ENCODE peak calls at places on chromosomes 13 and 19, in five cellular contexts. P, J, R, U and Q are unnamed samples.

GRCh38 chr13:64007334-64007733 is 2591.7 kb upstream of the PCDH20 start:
- DNase-seq in P (no peak), J (peak; percentile 35), R (no peak), U (no peak), Q (peak; percentile 20)

GRCh38 chr19:19171821-19172532 is 1.9 kb upstream of the MEF2B start:
- DNase-seq in R (peak; percentile 77), P (no peak), J (peak; percentile 78), U (no peak), Q (no peak)

GRCh38 chr19:45863840-45864628 is at the start of gene FOXA3:
- DNase-seq in P (peak; percentile 87), J (peak; percentile 17), U (peak; percentile 32), R (peak; percentile 24), Q (no peak)

GRCh38 chr13:93227906-93228801 is 1.5 kb downstream of the GPC6 start:
- DNase-seq in J (peak; percentile 87), R (peak; percentile 91), U (no peak), P (peak; percentile 89), Q (peak; percentile 84)

GRCh38 chr13:72163671-72164070 is 296.7 kb upstream of the DACH1 start:
- DNase-seq in U (no peak), J (no peak), P (no peak), R (no peak), Q (peak; percentile 31)

GRCh38 chr13:77230560-77230959 is 96.3 kb downstream of the MYCBP2 start:
- DNase-seq in P (no peak), R (no peak), U (no peak), J (no peak), Q (no peak)

GRCh38 chr13:47117268-47117667 is 220.4 kb upstream of the HTR2A start:
- DNase-seq in J (peak; percentile 89), P (no peak), U (no peak), R (peak; percentile 77), Q (peak; percentile 72)

GRCh38 chr13:74290324-74290773 is 156.1 kb upstream of the KLF12 start:
- DNase-seq in R (peak; percentile 77), J (peak; percentile 79), U (peak; percentile 5), P (peak; percentile 47), Q (peak; percentile 100)

GRCh38 chr19:47891923-47892666 is 6.0 kb upstream of the SULT2A1 start:
- DNase-seq in J (no peak), P (no peak), R (no peak), U (peak; percentile 45), Q (peak; percentile 4)

DNA sequence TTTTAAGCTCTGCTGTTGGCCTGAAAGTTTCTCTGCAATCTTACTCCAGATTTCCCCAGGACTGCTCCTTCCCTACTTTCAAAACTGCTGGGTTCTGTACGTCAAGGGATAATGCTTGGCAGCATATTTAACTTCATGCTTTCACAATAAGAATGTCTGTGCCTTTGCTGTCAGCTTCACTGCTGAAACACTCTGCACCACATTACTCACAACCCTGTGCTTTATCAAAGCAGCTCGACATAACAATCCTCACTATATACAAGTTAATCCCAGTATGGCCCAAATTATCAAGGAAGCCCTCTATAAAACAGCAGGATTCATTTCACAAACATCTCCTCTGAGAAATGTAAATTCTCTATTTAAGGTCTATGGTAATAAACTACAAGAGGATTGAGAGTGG is 17.5 kb downstream of the LATS2 start:
- DNase-seq in R (peak; percentile 92), J (peak; percentile 96), P (no peak), U (no peak), Q (peak; percentile 86)
- H3K9ac ChIP-seq in R (no peak overlapping the region), J (no peak overlapping the region), P (no peak overlapping the region), U (no peak overlapping the region), Q (peak overlapping the region; percentile 28)

DNA sequence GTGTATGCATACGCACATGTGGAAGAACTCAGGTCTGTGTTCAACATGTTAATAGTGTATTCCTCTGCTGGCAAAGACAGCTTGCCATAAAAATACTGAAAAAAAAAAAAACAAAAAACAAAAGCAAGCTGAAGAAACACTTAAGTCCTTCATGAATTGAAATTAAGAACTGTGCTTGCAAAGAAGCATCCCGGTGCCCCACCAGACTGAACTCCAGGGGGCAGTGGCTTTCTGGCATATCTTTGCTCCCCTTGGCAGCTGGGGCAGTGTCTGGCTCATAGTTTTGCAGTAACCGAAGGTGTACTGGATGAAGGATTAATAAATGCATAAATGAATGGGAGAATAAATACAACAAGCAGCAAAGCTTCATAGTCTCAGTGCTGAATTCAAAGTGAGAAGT is 187.6 kb downstream of the LHFPL6 start:
- DNase-seq in J (peak; percentile 43), P (peak; percentile 30), R (peak; percentile 62), U (peak; percentile 78), Q (no peak)
- TF ChIP-seq CTCF in J (peak; percentile 53), P (peak; percentile 67), R (peak; percentile 61), U (peak; percentile 40), Q (peak; percentile 34)

DNA sequence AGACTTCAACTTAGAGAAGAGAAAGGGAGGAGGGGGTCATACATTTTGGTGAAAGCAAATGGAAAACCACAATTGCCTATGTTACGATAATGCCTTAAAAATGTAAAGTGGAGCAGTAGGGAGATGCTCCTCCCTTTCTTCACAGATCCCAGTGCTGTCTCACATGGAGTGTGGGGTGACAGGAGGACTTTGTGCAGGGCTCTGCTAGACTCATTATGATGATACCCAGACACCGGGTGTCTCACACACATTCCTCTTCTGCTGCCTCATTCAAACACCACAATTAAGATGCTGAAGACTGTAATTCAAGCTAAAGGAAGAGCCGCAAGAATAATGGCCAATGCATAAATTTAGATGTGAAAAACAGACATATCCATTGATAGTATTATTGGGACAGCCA is 150.6 kb downstream of the LHFPL6 start:
- DNase-seq in U (no peak), R (no peak), P (no peak), J (no peak), Q (peak; percentile 40)
- H3K9ac ChIP-seq in U (no peak overlapping the region), R (no peak overlapping the region), P (no peak overlapping the region), J (no peak overlapping the region), Q (no peak overlapping the region)

DNA sequence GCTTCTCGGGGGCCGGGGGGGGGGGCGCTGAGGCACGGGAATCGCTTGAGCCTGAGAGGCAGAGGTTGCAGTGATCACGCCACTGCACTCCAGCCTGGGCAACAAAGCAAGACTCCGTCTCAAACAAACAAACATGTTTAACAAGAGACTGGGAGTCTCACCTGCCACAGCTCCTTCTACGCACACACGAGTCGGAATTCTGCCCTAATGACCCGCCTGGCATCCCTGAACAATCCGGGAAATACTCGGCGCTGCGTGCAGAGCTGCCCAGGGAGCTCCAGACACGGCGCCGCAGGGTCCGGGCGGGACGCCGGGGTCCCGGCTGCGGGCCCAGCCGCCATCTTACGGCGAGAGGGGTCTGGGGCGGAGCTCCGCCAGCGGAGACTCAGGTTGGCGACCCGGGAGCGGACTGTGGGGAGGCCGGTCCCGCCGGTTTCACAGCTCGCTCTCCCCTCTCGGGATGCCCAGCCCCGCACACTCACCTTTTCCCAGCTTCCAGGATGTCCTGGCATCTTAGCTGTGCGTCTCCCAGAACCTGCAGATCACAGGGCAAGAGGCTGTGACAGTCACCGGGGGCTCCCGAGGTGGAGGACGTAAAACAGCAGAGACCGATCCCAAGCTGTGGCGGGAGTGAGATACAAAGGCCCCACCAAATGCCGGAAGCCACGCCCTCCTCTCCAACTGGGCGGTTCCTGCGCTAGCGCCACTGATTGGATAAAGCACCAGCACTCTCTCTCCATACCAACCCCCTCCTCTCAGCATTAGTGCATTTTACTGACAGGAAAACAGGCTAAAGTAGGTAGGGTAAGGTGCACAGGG is 23.6 kb upstream of the ZNF724 start:
- DNase-seq in P (peak; percentile 93), U (peak; percentile 85), R (peak; percentile 85), J (peak; percentile 85), Q (peak; percentile 80)
- TF ChIP-seq CTCF in P (no peak), U (no peak), R (no peak), J (no peak), Q (no peak)